ENCODE peak calls at places on chromosome 11, in seven cellular contexts. R, V, L, P, K, Y and J are unnamed samples.

GRCh38 chr11:3859373-3859881 is 4.0 kb downstream of the STIM1 start:
- DNase-seq in R (no peak), V (no peak), L (no peak), P (no peak), K (no peak), Y (no peak), J (no peak)

GRCh38 chr11:20669833-20670684 is 673 bp downstream of the NELL1 start:
- DNase-seq in R (no peak), V (no peak), L (no peak), P (no peak), K (no peak), Y (no peak), J (no peak)

GRCh38 chr11:7577226-7577882 is 63.6 kb downstream of the PPFIBP2 start:
- DNase-seq in R (no peak), V (peak; percentile 94), L (peak; percentile 85), P (peak; percentile 27), K (no peak), Y (no peak), J (peak; percentile 99)

GRCh38 chr11:77748266-77748665 is 72.3 kb downstream of the RSF1 start:
- DNase-seq in R (no peak), V (no peak), L (no peak), P (no peak), K (no peak), Y (no peak), J (no peak)

GRCh38 chr11:82874646-82875523 is 25.3 kb downstream of the PRCP start:
- DNase-seq in R (no peak), V (no peak), L (no peak), P (no peak), K (no peak), Y (no peak), J (no peak)

GRCh38 chr11:46760429-46761128 is 41.6 kb downstream of the F2 start:
- DNase-seq in R (no peak), V (no peak), L (no peak), P (no peak), K (no peak), Y (no peak), J (no peak)

GRCh38 chr11:115545811-115546210 is 41.6 kb upstream of the CADM1 start:
- DNase-seq in R (no peak), V (no peak), L (no peak), P (no peak), K (no peak), Y (no peak), J (no peak)

GRCh38 chr11:19565639-19566038 is 147.0 kb upstream of the NAV2 start:
- DNase-seq in R (no peak), V (no peak), L (no peak), P (no peak), K (no peak), Y (no peak), J (no peak)

GRCh38 chr11:69791266-69791665 is 16.1 kb upstream of the FGF4 start:
- DNase-seq in R (no peak), V (no peak), L (no peak), P (no peak), K (no peak), Y (no peak), J (peak; percentile 12)

GRCh38 chr11:62423012-62423411 is 4.2 kb downstream of the SCGB1A1 start:
- DNase-seq in R (no peak), V (no peak), L (no peak), P (no peak), K (no peak), Y (no peak), J (no peak)

GRCh38 chr11:27571151-27571840 is 64.7 kb upstream of the LIN7C start:
- DNase-seq in R (no peak), V (no peak), L (no peak), P (no peak), K (no peak), Y (no peak), J (no peak)

GRCh38 chr11:795638-796564 is 2.2 kb downstream of the SLC25A22 start:
- DNase-seq in R (peak; percentile 84), V (peak; percentile 94), L (peak; percentile 92), P (no peak), K (peak; percentile 90), Y (peak; percentile 55), J (no peak)

GRCh38 chr11:117829369-117829725 is 4.8 kb upstream of the FXYD2 start:
- DNase-seq in R (no peak), V (no peak), L (no peak), P (no peak), K (peak; percentile 1), Y (no peak), J (no peak)